ENCODE peak calls at places on chromosomes 1 and 21, in six cellular contexts. Y, N, Q, S, M and A are unnamed samples.

GRCh38 chr1:153616144-153616884 is at the start of gene S100A14:
- DNase-seq in S (no peak), Y (no peak), Q (peak), M (no peak), N (no peak), A (no peak)

GRCh38 chr1:64019818-64020217 is 183.6 kb upstream of the UBE2U start:
- DNase-seq in M (no peak), Q (no peak), Y (peak), N (no peak), S (no peak), A (peak)

GRCh38 chr1:25720624-25721023 is 79.4 kb upstream of the SELENON start:
- DNase-seq in N (no peak), S (no peak), Q (no peak), M (no peak), Y (no peak), A (no peak)

GRCh38 chr1:86733340-86733739 is 29.0 kb downstream of the SH3GLB1 start:
- DNase-seq in M (no peak), Q (no peak), N (no peak), S (no peak), Y (no peak), A (no peak)

GRCh38 chr1:202567747-202568146 is 142.5 kb downstream of the SYT2 start:
- DNase-seq in N (peak), Y (no peak), S (no peak), Q (no peak), M (no peak), A (no peak)

GRCh38 chr1:186050360-186050759 is 316.2 kb downstream of the HMCN1 start:
- DNase-seq in S (no peak), Y (no peak), N (no peak), M (no peak), Q (no peak), A (no peak)

GRCh38 chr1:113269577-113269976 is 120.7 kb upstream of the MAGI3 start:
- DNase-seq in M (no peak), S (no peak), Q (no peak), Y (no peak), N (no peak), A (no peak)

GRCh38 chr1:240801445-240801844 is 189.5 kb upstream of the GREM2 start:
- DNase-seq in N (no peak), M (no peak), S (no peak), Y (no peak), Q (no peak), A (no peak)

GRCh38 chr21:38277501-38278111 is 20.8 kb downstream of the KCNJ15 start:
- DNase-seq in M (no peak), Q (no peak), Y (no peak), S (no peak), N (no peak), A (no peak)

GRCh38 chr1:84782311-84782771 is 92.1 kb upstream of the SSX2IP start:
- DNase-seq in Q (peak), N (peak), M (peak), S (peak), Y (no peak), A (peak)

GRCh38 chr1:64663654-64664053 is 81.2 kb upstream of the RAVER2 start:
- DNase-seq in M (peak), Y (no peak), N (no peak), S (no peak), Q (peak), A (no peak)

GRCh38 chr1:82143108-82143833 is 342.5 kb downstream of the ADGRL2 start:
- DNase-seq in S (no peak), N (no peak), M (no peak), Y (no peak), Q (no peak), A (no peak)

GRCh38 chr1:186212574-186213224 is 162.4 kb downstream of the TPR start:
- DNase-seq in S (peak), Q (peak), Y (no peak), N (peak), M (peak), A (peak)

GRCh38 chr1:193104906-193105820 is at the start of gene GLRX2:
- DNase-seq in S (peak), M (peak), N (no peak), Q (peak), Y (no peak), A (peak)

GRCh38 chr21:36104306-36105300 is 30.3 kb upstream of the CBR3 start:
- DNase-seq in N (peak), Q (peak), S (no peak), M (no peak), Y (no peak), A (no peak)

GRCh38 chr1:145957443-145958319 is at the start of gene LIX1L:
- DNase-seq in Y (peak), Q (peak), N (peak), S (peak), M (peak), A (peak)
- TF ChIP-seq POLR2A in Y (peak), Q (peak), N (no peak), S (peak), M (peak), A (peak)

DNA sequence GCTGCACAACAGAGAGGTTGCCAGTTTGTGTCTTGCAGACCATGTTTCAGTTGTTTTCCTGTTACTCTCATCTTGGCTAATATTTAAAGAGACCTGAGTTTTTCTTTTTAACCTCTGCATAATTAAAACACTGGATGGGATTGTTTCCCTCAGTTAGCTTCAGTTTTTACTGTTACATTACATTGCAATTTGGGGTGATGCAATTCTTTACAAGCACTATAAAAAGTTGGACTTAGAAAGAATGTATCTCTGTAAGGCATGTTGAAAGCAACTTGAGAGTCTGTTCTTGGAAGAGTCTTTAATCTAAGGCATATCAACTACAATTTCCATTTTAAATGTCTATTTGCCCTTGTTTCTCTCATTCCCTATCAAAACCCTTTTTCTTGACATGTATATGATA is 99.1 kb downstream of the DNM3 start:
- DNase-seq in Q (no peak), Y (no peak), N (no peak), S (no peak), M (no peak), A (no peak)
- TF ChIP-seq TAF1 in Q (no peak), Y (no peak), N (no peak), S (no peak), M (no peak), A (no peak)

GRCh38 chr1:235127203-235127602 is 1.4 kb downstream of the TOMM20 start:
- DNase-seq in N (no peak), Y (no peak), S (no peak), Q (no peak), M (no peak), A (no peak)

GRCh38 chr1:235130766-235131270 is 2.2 kb upstream of the TOMM20 start:
- DNase-seq in M (no peak), S (no peak), N (no peak), Q (no peak), Y (no peak), A (no peak)

GRCh38 chr1:235127774-235128452 is 724 bp downstream of the TOMM20 start:
- DNase-seq in S (no peak), Y (no peak), N (no peak), Q (no peak), M (no peak), A (no peak)

GRCh38 chr1:235129774-235130570 is 1.3 kb upstream of the TOMM20 start:
- DNase-seq in Q (no peak), S (no peak), Y (no peak), M (peak), N (no peak), A (no peak)

GRCh38 chr1:235128453-235129328 is at the start of gene TOMM20:
- DNase-seq in N (peak), Q (peak), Y (peak), S (peak), M (peak), A (peak)
- TF ChIP-seq POLR2A in N (peak), Q (peak), Y (peak), S (peak), M (peak), A (peak)

GRCh38 chr1:27114522-27114921 is 40.4 kb downstream of the SLC9A1 start:
- DNase-seq in Y (no peak), N (no peak), M (no peak), S (no peak), Q (no peak), A (no peak)

GRCh38 chr1:27111771-27112573 is 43.0 kb downstream of the SLC9A1 start:
- DNase-seq in S (peak), M (peak), Y (no peak), Q (peak), N (no peak), A (peak)

GRCh38 chr1:27116697-27117096 is 38.2 kb downstream of the SLC9A1 start:
- DNase-seq in Q (no peak), N (no peak), S (no peak), Y (no peak), M (no peak), A (no peak)

GRCh38 chr1:27116210-27116609 is 38.7 kb downstream of the SLC9A1 start:
- DNase-seq in M (no peak), N (no peak), Q (peak), S (no peak), Y (no peak), A (no peak)

GRCh38 chr1:27113861-27114260 is 41.1 kb downstream of the SLC9A1 start:
- DNase-seq in N (no peak), M (no peak), Q (no peak), S (no peak), Y (no peak), A (no peak)
- TF ChIP-seq TAF1 in N (no peak), M (no peak), Q (no peak), S (no peak), Y (no peak), A (no peak)

GRCh38 chr1:18926315-18927081 is 24.1 kb upstream of the ALDH4A1 start:
- DNase-seq in Y (peak), S (peak), M (no peak), N (no peak), Q (peak), A (peak)
- TF ChIP-seq POLR2A in Y (peak), S (peak), M (no peak), N (no peak), Q (no peak), A (peak)

GRCh38 chr1:22876359-22877111 is 96.1 kb downstream of the LACTBL1 start:
- DNase-seq in M (no peak), Y (no peak), N (no peak), S (no peak), Q (peak), A (no peak)
- TF ChIP-seq TAF1 in M (no peak), Y (no peak), N (no peak), S (no peak), Q (no peak), A (no peak)

GRCh38 chr1:156500847-156501686 is 492 bp upstream of the MEF2D start:
- DNase-seq in Y (no peak), M (peak), Q (peak), S (peak), N (peak), A (peak)
- TF ChIP-seq POLR2A in Y (peak), M (peak), Q (peak), S (peak), N (no peak), A (peak)